ENCODE peak calls at places on chromosomes 3 and 15, in four cellular contexts. One of them, this sample, is unnamed.

GRCh38 chr3:58281069-58281468 is 25.0 kb upstream of the RPP14 start:
- DNase-seq in GM12892: no peak
- DNase-seq in NB4: no peak
- DNase-seq in A549: no peak
- DNase-seq in this sample: no peak

GRCh38 chr3:78855190-78855589 is 912.6 kb downstream of the ROBO1 start:
- DNase-seq in A549: no peak
- DNase-seq in GM12892: no peak
- DNase-seq in NB4: no peak
- DNase-seq in this sample: no peak

GRCh38 chr3:42539871-42540714 is 37.6 kb downstream of the VIPR1 start:
- DNase-seq in A549: peak; percentile 44
- DNase-seq in NB4: peak; percentile 49
- DNase-seq in GM12892: peak; percentile 70
- DNase-seq in this sample: peak; percentile 65

GRCh38 chr3:131072099-131072559 is 45.5 kb downstream of the NEK11 start:
- DNase-seq in GM12892: no peak
- DNase-seq in NB4: peak; percentile 65
- DNase-seq in A549: no peak
- DNase-seq in this sample: no peak

GRCh38 chr3:175338775-175339535 is 479.8 kb downstream of the NAALADL2 start:
- DNase-seq in NB4: peak; percentile 3
- DNase-seq in GM12892: no peak
- DNase-seq in A549: peak; percentile 47
- DNase-seq in this sample: peak; percentile 20

GRCh38 chr3:30112904-30113484 is 493.4 kb upstream of the TGFBR2 start:
- DNase-seq in GM12892: no peak
- DNase-seq in NB4: peak; percentile 71
- DNase-seq in A549: peak; percentile 54
- DNase-seq in this sample: no peak

GRCh38 chr3:129783470-129783869 is 110.0 kb downstream of the TMCC1 start:
- DNase-seq in A549: no peak
- DNase-seq in NB4: no peak
- DNase-seq in GM12892: no peak
- DNase-seq in this sample: no peak

GRCh38 chr3:17091895-17092294 is 207.1 kb downstream of the PLCL2 start:
- DNase-seq in A549: no peak
- DNase-seq in GM12892: no peak
- DNase-seq in NB4: no peak
- DNase-seq in this sample: no peak

GRCh38 chr3:84959470-84960380 is 936 bp downstream of the CADM2 start:
- DNase-seq in NB4: no peak
- DNase-seq in GM12892: no peak
- DNase-seq in A549: no peak
- DNase-seq in this sample: no peak

GRCh38 chr15:31297880-31298456 is 28.7 kb upstream of the KLF13 start:
- DNase-seq in A549: no peak
- DNase-seq in GM12892: no peak
- DNase-seq in NB4: no peak
- DNase-seq in this sample: no peak

GRCh38 chr3:172040078-172040975 is 949 bp downstream of the FNDC3B start:
- DNase-seq in NB4: peak; percentile 70
- DNase-seq in GM12892: peak; percentile 53
- DNase-seq in A549: peak; percentile 76
- DNase-seq in this sample: peak; percentile 60

GRCh38 chr15:42413914-42414313 is 54.6 kb downstream of the CAPN3 start:
- DNase-seq in NB4: no peak
- DNase-seq in A549: no peak
- DNase-seq in GM12892: no peak
- DNase-seq in this sample: no peak

GRCh38 chr3:98593046-98593936 is at the start of gene CPOX:
- DNase-seq in A549: peak; percentile 88
- DNase-seq in NB4: peak; percentile 91
- DNase-seq in GM12892: peak; percentile 73
- DNase-seq in this sample: peak; percentile 79
- TF ChIP-seq POLR2A in A549: peak; percentile 50
- TF ChIP-seq POLR2A in NB4: peak; percentile 49
- TF ChIP-seq POLR2A in GM12892: peak; percentile 79
- TF ChIP-seq POLR2A in this sample: peak; percentile 34

DNA sequence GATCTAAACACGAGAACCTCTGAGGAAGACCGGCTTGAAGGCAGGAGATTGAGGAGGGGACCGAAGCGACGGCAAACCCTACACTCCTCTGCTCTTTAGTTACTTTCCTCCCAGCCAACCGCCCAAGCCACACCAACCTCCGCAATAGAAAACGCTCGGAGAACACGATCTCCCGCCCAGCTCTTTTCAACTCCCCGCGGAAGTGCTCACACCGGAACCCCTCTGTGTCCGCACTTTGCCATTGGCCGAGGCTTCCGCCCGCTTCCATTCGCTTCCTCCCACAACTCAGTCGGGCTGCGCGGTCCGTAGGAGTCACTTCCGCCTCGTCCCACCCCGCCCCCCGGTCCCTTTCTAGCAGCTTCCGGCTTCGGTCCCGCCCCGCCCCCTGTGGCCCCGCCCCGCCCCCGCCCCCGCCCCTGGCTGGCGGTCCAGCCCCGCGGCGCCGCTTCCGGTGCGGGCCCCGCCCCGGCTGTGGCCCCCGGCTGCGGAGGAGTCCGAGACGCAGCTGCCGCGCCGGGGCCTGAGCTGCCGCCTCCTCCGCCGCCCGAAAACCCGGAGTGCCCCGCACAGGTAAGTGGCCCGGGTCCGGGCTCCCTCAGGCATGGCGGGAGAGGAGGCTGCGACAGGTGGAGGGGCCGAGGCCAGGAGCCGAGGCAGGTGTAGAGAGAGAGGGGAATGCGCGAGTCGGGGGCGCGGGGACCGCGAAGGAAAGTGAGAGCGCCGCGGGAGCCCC is at the start of gene ARID3B:
- DNase-seq in NB4: peak; percentile 99
- DNase-seq in GM12892: peak; percentile 80
- DNase-seq in A549: peak; percentile 95
- DNase-seq in this sample: peak; percentile 83
- TF ChIP-seq POLR2A in NB4: peak; percentile 94
- TF ChIP-seq POLR2A in GM12892: peak; percentile 93
- TF ChIP-seq POLR2A in A549: peak; percentile 44
- TF ChIP-seq POLR2A in this sample: peak; percentile 64

GRCh38 chr15:45641374-45641778 is 6.5 kb downstream of the SQOR start:
- DNase-seq in A549: peak; percentile 93
- DNase-seq in NB4: peak; percentile 62
- DNase-seq in GM12892: no peak
- DNase-seq in this sample: peak; percentile 36
- TF ChIP-seq POLR2A in A549: no peak
- TF ChIP-seq POLR2A in NB4: no peak
- TF ChIP-seq POLR2A in GM12892: no peak
- TF ChIP-seq POLR2A in this sample: no peak

DNA sequence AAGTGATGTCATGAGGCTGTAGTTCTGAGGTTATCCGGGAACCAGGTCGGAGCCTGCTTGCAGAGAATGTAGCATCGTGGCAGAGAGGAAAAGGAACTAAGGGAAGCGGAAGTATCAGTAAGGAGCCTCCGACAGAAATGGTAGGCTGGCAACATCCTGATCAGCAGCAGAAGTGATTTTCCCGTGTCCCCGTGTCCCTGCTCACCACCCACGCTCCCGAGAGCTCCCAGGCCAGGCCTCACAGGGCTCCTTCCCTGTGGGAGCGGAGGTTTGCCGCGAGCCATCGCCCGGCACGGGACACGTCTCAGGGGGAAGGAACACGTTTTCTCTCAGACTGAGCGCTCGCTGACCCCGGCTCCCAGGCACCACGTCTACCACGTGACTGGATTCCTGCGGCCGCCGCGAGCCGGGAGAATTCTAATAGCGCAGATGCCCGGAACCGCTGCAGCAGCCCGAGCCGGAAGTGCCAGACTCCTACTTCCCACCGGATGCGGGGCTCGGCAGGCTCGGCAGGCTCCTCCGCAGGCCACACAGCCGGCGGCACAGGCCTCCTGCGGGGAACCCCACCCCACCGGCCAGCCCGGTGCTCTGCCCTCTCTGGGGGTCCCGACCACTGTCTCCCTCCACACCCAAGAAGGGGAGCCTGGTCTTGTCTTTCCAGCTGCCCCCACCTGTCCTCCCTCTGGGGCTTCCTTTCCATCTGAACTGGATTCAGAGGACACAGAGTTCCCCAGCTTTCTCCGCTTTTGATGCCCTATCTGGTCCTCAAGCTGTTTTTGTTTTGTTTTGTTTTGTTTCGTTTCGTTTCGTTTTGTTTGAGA is 99.3 kb downstream of the BDH1 start:
- DNase-seq in GM12892: peak; percentile 67
- DNase-seq in NB4: peak; percentile 67
- DNase-seq in A549: peak; percentile 35
- DNase-seq in this sample: peak; percentile 71
- TF ChIP-seq POLR2A in GM12892: peak; percentile 50
- TF ChIP-seq POLR2A in NB4: no peak
- TF ChIP-seq POLR2A in A549: no peak
- TF ChIP-seq POLR2A in this sample: peak; percentile 27

DNA sequence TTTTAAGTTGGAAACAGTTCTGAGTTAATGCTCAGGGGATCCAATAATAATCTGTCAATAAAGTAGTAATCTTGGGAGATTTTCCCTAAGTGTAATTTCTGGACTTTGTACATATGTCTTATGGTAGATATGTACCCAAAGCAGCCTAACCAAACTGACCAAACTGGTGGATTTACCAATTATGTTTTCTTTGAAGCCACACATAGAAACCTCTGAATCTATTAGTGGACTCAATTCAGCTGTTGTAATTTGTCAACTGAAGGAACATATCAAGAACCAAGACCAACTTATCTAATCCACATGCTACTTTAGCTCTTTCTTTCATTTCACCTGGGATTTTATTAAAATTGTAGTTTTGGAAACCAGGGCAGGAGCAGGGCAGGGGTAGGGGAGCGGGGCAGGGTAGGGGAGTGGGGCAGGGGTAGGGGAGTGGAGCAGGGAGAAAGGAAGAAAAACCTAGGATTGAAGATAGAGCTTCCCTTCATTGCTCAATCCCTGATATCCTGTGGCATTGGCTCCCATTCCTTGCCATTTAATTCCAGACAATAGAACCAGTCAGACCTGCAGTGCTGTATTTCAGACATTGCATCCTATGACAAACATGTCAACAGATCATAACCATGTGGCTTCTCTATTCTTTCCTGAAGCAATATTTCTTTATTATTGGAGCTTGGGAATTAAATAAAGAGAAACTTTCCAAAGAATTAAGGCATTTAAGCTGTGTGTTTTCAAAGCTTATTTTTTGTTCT is 101.8 kb downstream of the NFKBIZ start:
- DNase-seq in A549: no peak
- DNase-seq in GM12892: no peak
- DNase-seq in NB4: no peak
- DNase-seq in this sample: no peak
- TF ChIP-seq POLR2A in A549: no peak
- TF ChIP-seq POLR2A in GM12892: no peak
- TF ChIP-seq POLR2A in NB4: no peak
- TF ChIP-seq POLR2A in this sample: no peak

GRCh38 chr3:105518806-105519418 is 152.2 kb downstream of the ALCAM start:
- DNase-seq in GM12892: no peak
- DNase-seq in NB4: peak; percentile 71
- DNase-seq in A549: peak; percentile 74
- DNase-seq in this sample: no peak
- TF ChIP-seq POLR2A in GM12892: no peak
- TF ChIP-seq POLR2A in NB4: no peak
- TF ChIP-seq POLR2A in A549: no peak
- TF ChIP-seq POLR2A in this sample: no peak

This sample was measured in H54.